ENCODE peak calls at places on chromosomes 12 and 14, in ten cellular contexts. D is amniotic stem cell; B is SHP77; V is NCI-H748 treated with DMSO at 0.1 percent for 48 hours; L is CD8-positive, alpha-beta T cell; G is SJCRH30; H is activated T-helper 1 cell treated with Interleukin-2 at 50 U/mL for 16 hours; R is iris pigment epithelial cell; N is NCI-H446; J is retina. E is an unnamed sample.

GRCh38 chr14:95609398-95609990 is 74.6 kb downstream of the GLRX5 start:
- DNase-seq in L (no peak), J (peak), H (no peak), N (peak), R (peak), V (peak), G (peak), D (no peak), B (peak), E (peak)

GRCh38 chr12:3244219-3244750 is 167.1 kb downstream of the TSPAN9 start:
- DNase-seq in D (no peak), H (no peak), J (peak), B (no peak), V (no peak), L (no peak), G (no peak), N (peak), R (no peak), E (no peak)

GRCh38 chr12:34600592-34601462 is 578.5 kb downstream of the ALG10 start:
- DNase-seq in R (no peak), D (no peak), L (no peak), G (no peak), N (no peak), J (no peak), B (no peak), V (no peak), H (no peak), E (no peak)

GRCh38 chr14:52850520-52850919 is 59.1 kb upstream of the GNPNAT1 start:
- DNase-seq in V (no peak), G (no peak), R (no peak), H (no peak), L (no peak), D (no peak), J (no peak), N (no peak), B (no peak), E (no peak)

GRCh38 chr12:26056335-26056734 is 68.5 kb downstream of the BHLHE41 start:
- DNase-seq in B (no peak), G (no peak), R (peak), V (no peak), D (no peak), J (no peak), H (no peak), L (no peak), N (peak), E (peak)

GRCh38 chr12:7060353-7060954 is at the start of gene C1S:
- DNase-seq in D (peak), L (no peak), R (peak), J (peak), H (no peak), G (peak), B (no peak), N (no peak), V (no peak), E (no peak)

GRCh38 chr14:100471451-100472093 is 115.6 kb downstream of the BEGAIN start:
- DNase-seq in G (peak), H (no peak), L (no peak), J (peak), R (no peak), V (no peak), N (peak), D (no peak), B (peak), E (peak)

GRCh38 chr12:104752883-104753282 is 205.2 kb downstream of the SLC41A2 start:
- DNase-seq in H (no peak), G (no peak), V (no peak), L (no peak), R (no peak), D (no peak), J (no peak), B (no peak), N (no peak), E (no peak)

GRCh38 chr12:106861984-106862894 is 87.8 kb downstream of the RIC8B start:
- DNase-seq in B (no peak), G (no peak), R (peak), H (no peak), L (no peak), D (peak), V (no peak), J (no peak), N (peak), E (peak)